ENCODE peak calls at places on chromosomes 12 and 14, in ten cellular contexts. One of them, this sample, is unnamed.
A peak's percentile ranks its signal among the peaks of the same experiment; 100 is the strongest.

GRCh38 chr14:104436741-104437701 is 142.5 kb upstream of the C14orf180 start:
- DNase-seq in AG09319: no peak
- DNase-seq in Right ventricle myocardium inferior: peak; percentile 31
- DNase-seq in stimulated activated CD8-positive, alpha-beta memory T cell treated with anti-CD3 and anti-CD28 coated beads, Interleukin-2, amount 100 ng/mL, for 48 hours: no peak
- DNase-seq in cardiac muscle cell: no peak
- DNase-seq in GM12865: no peak
- DNase-seq in SK-N-SH: peak; percentile 82
- DNase-seq in WTC11: peak; percentile 10
- DNase-seq in CMK: no peak
- DNase-seq in T47D: no peak
- DNase-seq in this sample: peak; percentile 55

GRCh38 chr14:63918411-63918810 is 65.6 kb downstream of the SYNE2 start:
- DNase-seq in GM12865: no peak
- DNase-seq in WTC11: no peak
- DNase-seq in SK-N-SH: no peak
- DNase-seq in CMK: no peak
- DNase-seq in AG09319: no peak
- DNase-seq in Right ventricle myocardium inferior: no peak
- DNase-seq in stimulated activated CD8-positive, alpha-beta memory T cell treated with anti-CD3 and anti-CD28 coated beads, Interleukin-2, amount 100 ng/mL, for 48 hours: no peak
- DNase-seq in T47D: no peak
- DNase-seq in cardiac muscle cell: no peak
- DNase-seq in this sample: no peak

GRCh38 chr12:113875681-113876080 is 90.4 kb downstream of the RBM19 start:
- DNase-seq in CMK: peak; percentile 18
- DNase-seq in Right ventricle myocardium inferior: no peak
- DNase-seq in GM12865: no peak
- DNase-seq in SK-N-SH: no peak
- DNase-seq in AG09319: no peak
- DNase-seq in stimulated activated CD8-positive, alpha-beta memory T cell treated with anti-CD3 and anti-CD28 coated beads, Interleukin-2, amount 100 ng/mL, for 48 hours: no peak
- DNase-seq in cardiac muscle cell: peak; percentile 72
- DNase-seq in T47D: no peak
- DNase-seq in WTC11: no peak
- DNase-seq in this sample: no peak

GRCh38 chr14:36028665-36029064 is 147.9 kb downstream of the PTCSC3 start:
- DNase-seq in cardiac muscle cell: no peak
- DNase-seq in WTC11: no peak
- DNase-seq in stimulated activated CD8-positive, alpha-beta memory T cell treated with anti-CD3 and anti-CD28 coated beads, Interleukin-2, amount 100 ng/mL, for 48 hours: no peak
- DNase-seq in CMK: no peak
- DNase-seq in T47D: no peak
- DNase-seq in SK-N-SH: no peak
- DNase-seq in Right ventricle myocardium inferior: no peak
- DNase-seq in AG09319: no peak
- DNase-seq in GM12865: no peak
- DNase-seq in this sample: no peak

GRCh38 chr12:124566181-124567034 is 1.0 kb downstream of the NCOR2 start:
- DNase-seq in SK-N-SH: peak; percentile 93
- DNase-seq in T47D: peak; percentile 84
- DNase-seq in Right ventricle myocardium inferior: peak; percentile 93
- DNase-seq in AG09319: peak; percentile 19
- DNase-seq in CMK: peak; percentile 56
- DNase-seq in GM12865: peak; percentile 63
- DNase-seq in stimulated activated CD8-positive, alpha-beta memory T cell treated with anti-CD3 and anti-CD28 coated beads, Interleukin-2, amount 100 ng/mL, for 48 hours: no peak
- DNase-seq in WTC11: peak; percentile 82
- DNase-seq in cardiac muscle cell: peak; percentile 78
- DNase-seq in this sample: no peak

GRCh38 chr12:7959278-7960063 is 23.5 kb upstream of the SLC2A3 start:
- DNase-seq in cardiac muscle cell: peak; percentile 39
- DNase-seq in Right ventricle myocardium inferior: no peak
- DNase-seq in T47D: no peak
- DNase-seq in WTC11: peak; percentile 70
- DNase-seq in stimulated activated CD8-positive, alpha-beta memory T cell treated with anti-CD3 and anti-CD28 coated beads, Interleukin-2, amount 100 ng/mL, for 48 hours: no peak
- DNase-seq in CMK: peak; percentile 89
- DNase-seq in AG09319: no peak
- DNase-seq in SK-N-SH: no peak
- DNase-seq in GM12865: peak; percentile 83
- DNase-seq in this sample: no peak

GRCh38 chr12:11658796-11659195 is 9.3 kb downstream of the ETV6 start:
- DNase-seq in stimulated activated CD8-positive, alpha-beta memory T cell treated with anti-CD3 and anti-CD28 coated beads, Interleukin-2, amount 100 ng/mL, for 48 hours: no peak
- DNase-seq in SK-N-SH: no peak
- DNase-seq in WTC11: no peak
- DNase-seq in CMK: no peak
- DNase-seq in AG09319: no peak
- DNase-seq in Right ventricle myocardium inferior: no peak
- DNase-seq in GM12865: no peak
- DNase-seq in cardiac muscle cell: peak; percentile 42
- DNase-seq in T47D: no peak
- DNase-seq in this sample: no peak

GRCh38 chr14:93949511-93950075 is 22.4 kb downstream of the FAM181A start:
- DNase-seq in WTC11: no peak
- DNase-seq in stimulated activated CD8-positive, alpha-beta memory T cell treated with anti-CD3 and anti-CD28 coated beads, Interleukin-2, amount 100 ng/mL, for 48 hours: no peak
- DNase-seq in CMK: no peak
- DNase-seq in T47D: no peak
- DNase-seq in cardiac muscle cell: no peak
- DNase-seq in AG09319: no peak
- DNase-seq in Right ventricle myocardium inferior: no peak
- DNase-seq in GM12865: no peak
- DNase-seq in SK-N-SH: no peak
- DNase-seq in this sample: no peak

GRCh38 chr12:46107591-46107990 is 117.2 kb upstream of the SCAF11 start:
- DNase-seq in WTC11: no peak
- DNase-seq in T47D: no peak
- DNase-seq in AG09319: no peak
- DNase-seq in GM12865: no peak
- DNase-seq in stimulated activated CD8-positive, alpha-beta memory T cell treated with anti-CD3 and anti-CD28 coated beads, Interleukin-2, amount 100 ng/mL, for 48 hours: no peak
- DNase-seq in Right ventricle myocardium inferior: no peak
- DNase-seq in CMK: no peak
- DNase-seq in SK-N-SH: no peak
- DNase-seq in cardiac muscle cell: no peak
- DNase-seq in this sample: no peak

GRCh38 chr12:121803861-121804416 is at the start of gene SETD1B:
- DNase-seq in CMK: no peak
- DNase-seq in WTC11: no peak
- DNase-seq in stimulated activated CD8-positive, alpha-beta memory T cell treated with anti-CD3 and anti-CD28 coated beads, Interleukin-2, amount 100 ng/mL, for 48 hours: no peak
- DNase-seq in cardiac muscle cell: peak; percentile 75
- DNase-seq in T47D: peak; percentile 85
- DNase-seq in AG09319: no peak
- DNase-seq in GM12865: peak; percentile 77
- DNase-seq in Right ventricle myocardium inferior: peak; percentile 87
- DNase-seq in SK-N-SH: peak; percentile 65
- DNase-seq in this sample: no peak

GRCh38 chr14:105765893-105766614 is 239.7 kb downstream of the TMEM121 start:
- DNase-seq in cardiac muscle cell: no peak
- DNase-seq in CMK: no peak
- DNase-seq in stimulated activated CD8-positive, alpha-beta memory T cell treated with anti-CD3 and anti-CD28 coated beads, Interleukin-2, amount 100 ng/mL, for 48 hours: no peak
- DNase-seq in Right ventricle myocardium inferior: no peak
- DNase-seq in SK-N-SH: no peak
- DNase-seq in T47D: no peak
- DNase-seq in WTC11: no peak
- DNase-seq in AG09319: no peak
- DNase-seq in GM12865: no peak
- DNase-seq in this sample: no peak